ENCODE peak calls at places on chromosome 13, in ten cellular contexts. H, O, X, U, B, R, M, T, S and F are unnamed samples.

GRCh38 chr13:101455863-101456262 is 3.4 kb downstream of the ITGBL1 start:
- DNase-seq in H (no peak), O (no peak), X (no peak), U (peak; percentile 73), B (no peak), R (no peak), M (no peak), T (no peak), S (no peak), F (no peak)

GRCh38 chr13:40517486-40518311 is 148.7 kb downstream of the FOXO1 start:
- DNase-seq in H (no peak), O (peak; percentile 59), X (no peak), U (no peak), B (no peak), R (no peak), M (peak; percentile 32), T (no peak), S (no peak), F (no peak)

GRCh38 chr13:94416454-94417080 is 62.9 kb downstream of the DCT start:
- DNase-seq in H (no peak), O (no peak), X (no peak), U (no peak), B (no peak), R (no peak), M (no peak), T (no peak), S (no peak), F (no peak)

GRCh38 chr13:99382428-99383133 is 75.4 kb upstream of the GPR183 start:
- DNase-seq in H (no peak), O (peak; percentile 58), X (no peak), U (no peak), B (peak; percentile 8), R (no peak), M (peak; percentile 60), T (no peak), S (peak; percentile 62), F (no peak)

GRCh38 chr13:99659234-99659633 is 158.0 kb downstream of the TM9SF2 start:
- DNase-seq in H (no peak), O (no peak), X (no peak), U (no peak), B (no peak), R (no peak), M (no peak), T (no peak), S (no peak), F (no peak)

GRCh38 chr13:113460064-113460555 is 6.8 kb upstream of the ADPRHL1 start:
- DNase-seq in H (no peak), O (no peak), X (no peak), U (no peak), B (no peak), R (no peak), M (no peak), T (no peak), S (no peak), F (no peak)

GRCh38 chr13:49307365-49307764 is 59.6 kb downstream of the CDADC1 start:
- DNase-seq in H (no peak), O (no peak), X (no peak), U (no peak), B (no peak), R (no peak), M (no peak), T (no peak), S (no peak), F (no peak)

GRCh38 chr13:53783466-53783865 is 754.9 kb downstream of the OLFM4 start:
- DNase-seq in H (no peak), O (no peak), X (no peak), U (no peak), B (no peak), R (peak; percentile 60), M (no peak), T (no peak), S (no peak), F (no peak)

GRCh38 chr13:80862466-80862865 is 521.5 kb upstream of the SPRY2 start:
- DNase-seq in H (no peak), O (no peak), X (no peak), U (no peak), B (no peak), R (no peak), M (no peak), T (no peak), S (no peak), F (no peak)

GRCh38 chr13:41652735-41653361 is 195.5 kb downstream of the RGCC start:
- DNase-seq in H (peak; percentile 58), O (no peak), X (no peak), U (peak; percentile 33), B (no peak), R (no peak), M (peak; percentile 26), T (peak; percentile 21), S (no peak), F (no peak)

GRCh38 chr13:45367995-45368394 is 27.0 kb upstream of the TPT1 start:
- DNase-seq in H (no peak), O (no peak), X (no peak), U (no peak), B (no peak), R (no peak), M (no peak), T (no peak), S (no peak), F (no peak)